ENCODE peak calls at places on chromosomes 5 and 9, in eight cellular contexts. One of them, this sample, is unnamed.
A peak's percentile ranks its signal among the peaks of the same experiment; 100 is the strongest.

GRCh38 chr9:15211160-15211993 is 95.6 kb downstream of the TTC39B start:
- DNase-seq in stimulated activated CD4-positive, alpha-beta T cell treated with anti-CD3 and anti-CD28 coated beads, Interleukin-1b, Interleukin-23, amount 100 ng/mL, for 4 hours: peak; percentile 69
- DNase-seq in activated effector memory CD4-positive, alpha-beta T cell treated with Interleukin-2 at 50 U/mL for 16 hours: peak; percentile 10
- DNase-seq in IMR-90: peak; percentile 79
- DNase-seq in activated T-cell treated with anti-CD3 and anti-CD28 coated beads for 1 hour: peak; percentile 36
- DNase-seq in HFFc6: peak; percentile 75
- DNase-seq in bronchial epithelial cell: peak; percentile 66
- DNase-seq in HTR-8/SVneo: peak; percentile 30
- DNase-seq in this sample: peak; percentile 90

GRCh38 chr5:10228288-10228687 is 21.4 kb downstream of the ATPSCKMT start:
- DNase-seq in stimulated activated CD4-positive, alpha-beta T cell treated with anti-CD3 and anti-CD28 coated beads, Interleukin-1b, Interleukin-23, amount 100 ng/mL, for 4 hours: no peak
- DNase-seq in activated effector memory CD4-positive, alpha-beta T cell treated with Interleukin-2 at 50 U/mL for 16 hours: no peak
- DNase-seq in IMR-90: no peak
- DNase-seq in activated T-cell treated with anti-CD3 and anti-CD28 coated beads for 1 hour: no peak
- DNase-seq in HFFc6: no peak
- DNase-seq in bronchial epithelial cell: no peak
- DNase-seq in HTR-8/SVneo: no peak
- DNase-seq in this sample: no peak

GRCh38 chr5:1321576-1321975 is 23.3 kb downstream of the CLPTM1L start:
- DNase-seq in stimulated activated CD4-positive, alpha-beta T cell treated with anti-CD3 and anti-CD28 coated beads, Interleukin-1b, Interleukin-23, amount 100 ng/mL, for 4 hours: no peak
- DNase-seq in activated effector memory CD4-positive, alpha-beta T cell treated with Interleukin-2 at 50 U/mL for 16 hours: no peak
- DNase-seq in IMR-90: no peak
- DNase-seq in activated T-cell treated with anti-CD3 and anti-CD28 coated beads for 1 hour: no peak
- DNase-seq in HFFc6: no peak
- DNase-seq in bronchial epithelial cell: no peak
- DNase-seq in HTR-8/SVneo: no peak
- DNase-seq in this sample: no peak

GRCh38 chr9:112112519-112112918 is 62.6 kb downstream of the SUSD1 start:
- DNase-seq in stimulated activated CD4-positive, alpha-beta T cell treated with anti-CD3 and anti-CD28 coated beads, Interleukin-1b, Interleukin-23, amount 100 ng/mL, for 4 hours: no peak
- DNase-seq in activated effector memory CD4-positive, alpha-beta T cell treated with Interleukin-2 at 50 U/mL for 16 hours: no peak
- DNase-seq in IMR-90: peak; percentile 92
- DNase-seq in activated T-cell treated with anti-CD3 and anti-CD28 coated beads for 1 hour: no peak
- DNase-seq in HFFc6: peak; percentile 75
- DNase-seq in bronchial epithelial cell: peak; percentile 97
- DNase-seq in HTR-8/SVneo: peak; percentile 40
- DNase-seq in this sample: peak; percentile 78

GRCh38 chr5:10563132-10563939 is 534 bp upstream of the ANKRD33B start:
- DNase-seq in stimulated activated CD4-positive, alpha-beta T cell treated with anti-CD3 and anti-CD28 coated beads, Interleukin-1b, Interleukin-23, amount 100 ng/mL, for 4 hours: no peak
- DNase-seq in activated effector memory CD4-positive, alpha-beta T cell treated with Interleukin-2 at 50 U/mL for 16 hours: no peak
- DNase-seq in IMR-90: peak; percentile 45
- DNase-seq in activated T-cell treated with anti-CD3 and anti-CD28 coated beads for 1 hour: peak; percentile 27
- DNase-seq in HFFc6: no peak
- DNase-seq in bronchial epithelial cell: no peak
- DNase-seq in HTR-8/SVneo: no peak
- DNase-seq in this sample: peak; percentile 47

GRCh38 chr5:165321912-165322311 is 1816.5 kb downstream of the MAT2B start:
- DNase-seq in stimulated activated CD4-positive, alpha-beta T cell treated with anti-CD3 and anti-CD28 coated beads, Interleukin-1b, Interleukin-23, amount 100 ng/mL, for 4 hours: no peak
- DNase-seq in activated effector memory CD4-positive, alpha-beta T cell treated with Interleukin-2 at 50 U/mL for 16 hours: no peak
- DNase-seq in IMR-90: peak; percentile 77
- DNase-seq in activated T-cell treated with anti-CD3 and anti-CD28 coated beads for 1 hour: no peak
- DNase-seq in HFFc6: peak; percentile 3
- DNase-seq in bronchial epithelial cell: peak; percentile 93
- DNase-seq in HTR-8/SVneo: peak; percentile 46
- DNase-seq in this sample: peak; percentile 64

GRCh38 chr5:170752257-170753215 is 31.0 kb upstream of the GABRP start:
- DNase-seq in stimulated activated CD4-positive, alpha-beta T cell treated with anti-CD3 and anti-CD28 coated beads, Interleukin-1b, Interleukin-23, amount 100 ng/mL, for 4 hours: no peak
- DNase-seq in activated effector memory CD4-positive, alpha-beta T cell treated with Interleukin-2 at 50 U/mL for 16 hours: no peak
- DNase-seq in IMR-90: no peak
- DNase-seq in activated T-cell treated with anti-CD3 and anti-CD28 coated beads for 1 hour: no peak
- DNase-seq in HFFc6: no peak
- DNase-seq in bronchial epithelial cell: peak; percentile 47
- DNase-seq in HTR-8/SVneo: peak; percentile 25
- DNase-seq in this sample: peak; percentile 18

GRCh38 chr5:31730139-31730538 is 91.2 kb downstream of the PDZD2 start:
- DNase-seq in stimulated activated CD4-positive, alpha-beta T cell treated with anti-CD3 and anti-CD28 coated beads, Interleukin-1b, Interleukin-23, amount 100 ng/mL, for 4 hours: no peak
- DNase-seq in activated effector memory CD4-positive, alpha-beta T cell treated with Interleukin-2 at 50 U/mL for 16 hours: no peak
- DNase-seq in IMR-90: no peak
- DNase-seq in activated T-cell treated with anti-CD3 and anti-CD28 coated beads for 1 hour: no peak
- DNase-seq in HFFc6: no peak
- DNase-seq in bronchial epithelial cell: no peak
- DNase-seq in HTR-8/SVneo: no peak
- DNase-seq in this sample: peak; percentile 2

GRCh38 chr5:39426136-39426535 is 1.4 kb upstream of the DAB2 start:
- DNase-seq in stimulated activated CD4-positive, alpha-beta T cell treated with anti-CD3 and anti-CD28 coated beads, Interleukin-1b, Interleukin-23, amount 100 ng/mL, for 4 hours: no peak
- DNase-seq in activated effector memory CD4-positive, alpha-beta T cell treated with Interleukin-2 at 50 U/mL for 16 hours: no peak
- DNase-seq in IMR-90: no peak
- DNase-seq in activated T-cell treated with anti-CD3 and anti-CD28 coated beads for 1 hour: no peak
- DNase-seq in HFFc6: no peak
- DNase-seq in bronchial epithelial cell: no peak
- DNase-seq in HTR-8/SVneo: no peak
- DNase-seq in this sample: no peak

GRCh38 chr9:21119093-21119770 is 22.4 kb downstream of the IFNW1 start:
- DNase-seq in stimulated activated CD4-positive, alpha-beta T cell treated with anti-CD3 and anti-CD28 coated beads, Interleukin-1b, Interleukin-23, amount 100 ng/mL, for 4 hours: no peak
- DNase-seq in activated effector memory CD4-positive, alpha-beta T cell treated with Interleukin-2 at 50 U/mL for 16 hours: no peak
- DNase-seq in IMR-90: no peak
- DNase-seq in activated T-cell treated with anti-CD3 and anti-CD28 coated beads for 1 hour: no peak
- DNase-seq in HFFc6: no peak
- DNase-seq in bronchial epithelial cell: no peak
- DNase-seq in HTR-8/SVneo: no peak
- DNase-seq in this sample: no peak

GRCh38 chr5:177351392-177352329 is at the start of gene LMAN2:
- DNase-seq in stimulated activated CD4-positive, alpha-beta T cell treated with anti-CD3 and anti-CD28 coated beads, Interleukin-1b, Interleukin-23, amount 100 ng/mL, for 4 hours: peak; percentile 78
- DNase-seq in activated effector memory CD4-positive, alpha-beta T cell treated with Interleukin-2 at 50 U/mL for 16 hours: peak; percentile 88
- DNase-seq in IMR-90: peak; percentile 96
- DNase-seq in activated T-cell treated with anti-CD3 and anti-CD28 coated beads for 1 hour: peak; percentile 82
- DNase-seq in HFFc6: peak; percentile 95
- DNase-seq in bronchial epithelial cell: peak; percentile 88
- DNase-seq in HTR-8/SVneo: peak; percentile 97
- DNase-seq in this sample: peak; percentile 98

GRCh38 chr9:122498883-122499288 is 11.7 kb upstream of the OR1J2 start:
- DNase-seq in stimulated activated CD4-positive, alpha-beta T cell treated with anti-CD3 and anti-CD28 coated beads, Interleukin-1b, Interleukin-23, amount 100 ng/mL, for 4 hours: no peak
- DNase-seq in activated effector memory CD4-positive, alpha-beta T cell treated with Interleukin-2 at 50 U/mL for 16 hours: no peak
- DNase-seq in IMR-90: peak; percentile 43
- DNase-seq in activated T-cell treated with anti-CD3 and anti-CD28 coated beads for 1 hour: no peak
- DNase-seq in HFFc6: peak; percentile 75
- DNase-seq in bronchial epithelial cell: peak; percentile 81
- DNase-seq in HTR-8/SVneo: peak; percentile 48
- DNase-seq in this sample: peak; percentile 70

GRCh38 chr5:100905259-100905914 is 2.3 kb upstream of the ST8SIA4 start:
- DNase-seq in stimulated activated CD4-positive, alpha-beta T cell treated with anti-CD3 and anti-CD28 coated beads, Interleukin-1b, Interleukin-23, amount 100 ng/mL, for 4 hours: no peak
- DNase-seq in activated effector memory CD4-positive, alpha-beta T cell treated with Interleukin-2 at 50 U/mL for 16 hours: peak; percentile 8
- DNase-seq in IMR-90: no peak
- DNase-seq in activated T-cell treated with anti-CD3 and anti-CD28 coated beads for 1 hour: no peak
- DNase-seq in HFFc6: no peak
- DNase-seq in bronchial epithelial cell: no peak
- DNase-seq in HTR-8/SVneo: no peak
- DNase-seq in this sample: no peak

GRCh38 chr9:112810696-112811490 is 60.3 kb downstream of the SNX30 start:
- DNase-seq in stimulated activated CD4-positive, alpha-beta T cell treated with anti-CD3 and anti-CD28 coated beads, Interleukin-1b, Interleukin-23, amount 100 ng/mL, for 4 hours: no peak
- DNase-seq in activated effector memory CD4-positive, alpha-beta T cell treated with Interleukin-2 at 50 U/mL for 16 hours: no peak
- DNase-seq in IMR-90: no peak
- DNase-seq in activated T-cell treated with anti-CD3 and anti-CD28 coated beads for 1 hour: no peak
- DNase-seq in HFFc6: no peak
- DNase-seq in bronchial epithelial cell: no peak
- DNase-seq in HTR-8/SVneo: no peak
- DNase-seq in this sample: no peak

GRCh38 chr9:21801683-21802417 is 586 bp upstream of the MTAP start:
- DNase-seq in stimulated activated CD4-positive, alpha-beta T cell treated with anti-CD3 and anti-CD28 coated beads, Interleukin-1b, Interleukin-23, amount 100 ng/mL, for 4 hours: no peak
- DNase-seq in activated effector memory CD4-positive, alpha-beta T cell treated with Interleukin-2 at 50 U/mL for 16 hours: no peak
- DNase-seq in IMR-90: peak; percentile 85
- DNase-seq in activated T-cell treated with anti-CD3 and anti-CD28 coated beads for 1 hour: no peak
- DNase-seq in HFFc6: peak; percentile 88
- DNase-seq in bronchial epithelial cell: peak; percentile 85
- DNase-seq in HTR-8/SVneo: peak; percentile 27
- DNase-seq in this sample: peak; percentile 91

GRCh38 chr9:113593682-113594281 is 130.3 kb downstream of the RGS3 start:
- DNase-seq in stimulated activated CD4-positive, alpha-beta T cell treated with anti-CD3 and anti-CD28 coated beads, Interleukin-1b, Interleukin-23, amount 100 ng/mL, for 4 hours: no peak
- DNase-seq in activated effector memory CD4-positive, alpha-beta T cell treated with Interleukin-2 at 50 U/mL for 16 hours: no peak
- DNase-seq in IMR-90: peak; percentile 98
- DNase-seq in activated T-cell treated with anti-CD3 and anti-CD28 coated beads for 1 hour: no peak
- DNase-seq in HFFc6: peak; percentile 99
- DNase-seq in bronchial epithelial cell: peak; percentile 96
- DNase-seq in HTR-8/SVneo: peak; percentile 93
- DNase-seq in this sample: peak; percentile 98

GRCh38 chr5:43037929-43038510 is 2.1 kb downstream of the ANXA2R start:
- DNase-seq in stimulated activated CD4-positive, alpha-beta T cell treated with anti-CD3 and anti-CD28 coated beads, Interleukin-1b, Interleukin-23, amount 100 ng/mL, for 4 hours: no peak
- DNase-seq in activated effector memory CD4-positive, alpha-beta T cell treated with Interleukin-2 at 50 U/mL for 16 hours: no peak
- DNase-seq in IMR-90: peak; percentile 92
- DNase-seq in activated T-cell treated with anti-CD3 and anti-CD28 coated beads for 1 hour: no peak
- DNase-seq in HFFc6: no peak
- DNase-seq in bronchial epithelial cell: peak; percentile 8
- DNase-seq in HTR-8/SVneo: no peak
- DNase-seq in this sample: peak; percentile 90

GRCh38 chr5:34716986-34717385 is 60.9 kb downstream of the RAI14 start:
- DNase-seq in stimulated activated CD4-positive, alpha-beta T cell treated with anti-CD3 and anti-CD28 coated beads, Interleukin-1b, Interleukin-23, amount 100 ng/mL, for 4 hours: no peak
- DNase-seq in activated effector memory CD4-positive, alpha-beta T cell treated with Interleukin-2 at 50 U/mL for 16 hours: no peak
- DNase-seq in IMR-90: peak; percentile 85
- DNase-seq in activated T-cell treated with anti-CD3 and anti-CD28 coated beads for 1 hour: no peak
- DNase-seq in HFFc6: peak; percentile 51
- DNase-seq in bronchial epithelial cell: peak; percentile 18
- DNase-seq in HTR-8/SVneo: no peak
- DNase-seq in this sample: peak; percentile 35

GRCh38 chr5:32673272-32673671 is 37.8 kb upstream of the NPR3 start:
- DNase-seq in stimulated activated CD4-positive, alpha-beta T cell treated with anti-CD3 and anti-CD28 coated beads, Interleukin-1b, Interleukin-23, amount 100 ng/mL, for 4 hours: no peak
- DNase-seq in activated effector memory CD4-positive, alpha-beta T cell treated with Interleukin-2 at 50 U/mL for 16 hours: no peak
- DNase-seq in IMR-90: no peak
- DNase-seq in activated T-cell treated with anti-CD3 and anti-CD28 coated beads for 1 hour: no peak
- DNase-seq in HFFc6: no peak
- DNase-seq in bronchial epithelial cell: no peak
- DNase-seq in HTR-8/SVneo: no peak
- DNase-seq in this sample: no peak

GRCh38 chr5:154793599-154794524 is 38.7 kb downstream of the LARP1 start:
- DNase-seq in stimulated activated CD4-positive, alpha-beta T cell treated with anti-CD3 and anti-CD28 coated beads, Interleukin-1b, Interleukin-23, amount 100 ng/mL, for 4 hours: no peak
- DNase-seq in activated effector memory CD4-positive, alpha-beta T cell treated with Interleukin-2 at 50 U/mL for 16 hours: no peak
- DNase-seq in IMR-90: peak; percentile 77
- DNase-seq in activated T-cell treated with anti-CD3 and anti-CD28 coated beads for 1 hour: no peak
- DNase-seq in HFFc6: no peak
- DNase-seq in bronchial epithelial cell: no peak
- DNase-seq in HTR-8/SVneo: no peak
- DNase-seq in this sample: peak; percentile 70

GRCh38 chr5:110625376-110625999 is 101.0 kb downstream of the TMEM232 start:
- DNase-seq in stimulated activated CD4-positive, alpha-beta T cell treated with anti-CD3 and anti-CD28 coated beads, Interleukin-1b, Interleukin-23, amount 100 ng/mL, for 4 hours: no peak
- DNase-seq in activated effector memory CD4-positive, alpha-beta T cell treated with Interleukin-2 at 50 U/mL for 16 hours: no peak
- DNase-seq in IMR-90: peak; percentile 52
- DNase-seq in activated T-cell treated with anti-CD3 and anti-CD28 coated beads for 1 hour: no peak
- DNase-seq in HFFc6: peak; percentile 13
- DNase-seq in bronchial epithelial cell: peak; percentile 37
- DNase-seq in HTR-8/SVneo: peak; percentile 5
- DNase-seq in this sample: peak; percentile 56

GRCh38 chr5:119218830-119219782 is 136.7 kb upstream of the TNFAIP8 start:
- DNase-seq in stimulated activated CD4-positive, alpha-beta T cell treated with anti-CD3 and anti-CD28 coated beads, Interleukin-1b, Interleukin-23, amount 100 ng/mL, for 4 hours: no peak
- DNase-seq in activated effector memory CD4-positive, alpha-beta T cell treated with Interleukin-2 at 50 U/mL for 16 hours: no peak
- DNase-seq in IMR-90: peak; percentile 6
- DNase-seq in activated T-cell treated with anti-CD3 and anti-CD28 coated beads for 1 hour: no peak
- DNase-seq in HFFc6: no peak
- DNase-seq in bronchial epithelial cell: no peak
- DNase-seq in HTR-8/SVneo: no peak
- DNase-seq in this sample: peak; percentile 16

GRCh38 chr5:91691592-91691991 is 308.5 kb upstream of the ARRDC3 start:
- DNase-seq in stimulated activated CD4-positive, alpha-beta T cell treated with anti-CD3 and anti-CD28 coated beads, Interleukin-1b, Interleukin-23, amount 100 ng/mL, for 4 hours: no peak
- DNase-seq in activated effector memory CD4-positive, alpha-beta T cell treated with Interleukin-2 at 50 U/mL for 16 hours: no peak
- DNase-seq in IMR-90: no peak
- DNase-seq in activated T-cell treated with anti-CD3 and anti-CD28 coated beads for 1 hour: no peak
- DNase-seq in HFFc6: no peak
- DNase-seq in bronchial epithelial cell: no peak
- DNase-seq in HTR-8/SVneo: no peak
- DNase-seq in this sample: no peak

GRCh38 chr5:1104327-1105006 is 7.4 kb downstream of the SLC12A7 start:
- DNase-seq in stimulated activated CD4-positive, alpha-beta T cell treated with anti-CD3 and anti-CD28 coated beads, Interleukin-1b, Interleukin-23, amount 100 ng/mL, for 4 hours: peak; percentile 31
- DNase-seq in activated effector memory CD4-positive, alpha-beta T cell treated with Interleukin-2 at 50 U/mL for 16 hours: peak; percentile 21
- DNase-seq in IMR-90: no peak
- DNase-seq in activated T-cell treated with anti-CD3 and anti-CD28 coated beads for 1 hour: no peak
- DNase-seq in HFFc6: no peak
- DNase-seq in bronchial epithelial cell: no peak
- DNase-seq in HTR-8/SVneo: no peak
- DNase-seq in this sample: no peak

GRCh38 chr5:84213861-84214260 is 170.8 kb downstream of the EDIL3 start:
- DNase-seq in stimulated activated CD4-positive, alpha-beta T cell treated with anti-CD3 and anti-CD28 coated beads, Interleukin-1b, Interleukin-23, amount 100 ng/mL, for 4 hours: no peak
- DNase-seq in activated effector memory CD4-positive, alpha-beta T cell treated with Interleukin-2 at 50 U/mL for 16 hours: no peak
- DNase-seq in IMR-90: no peak
- DNase-seq in activated T-cell treated with anti-CD3 and anti-CD28 coated beads for 1 hour: no peak
- DNase-seq in HFFc6: no peak
- DNase-seq in bronchial epithelial cell: no peak
- DNase-seq in HTR-8/SVneo: no peak
- DNase-seq in this sample: no peak

GRCh38 chr9:4425358-4426045 is 64.8 kb upstream of the SLC1A1 start:
- DNase-seq in stimulated activated CD4-positive, alpha-beta T cell treated with anti-CD3 and anti-CD28 coated beads, Interleukin-1b, Interleukin-23, amount 100 ng/mL, for 4 hours: no peak
- DNase-seq in activated effector memory CD4-positive, alpha-beta T cell treated with Interleukin-2 at 50 U/mL for 16 hours: no peak
- DNase-seq in IMR-90: no peak
- DNase-seq in activated T-cell treated with anti-CD3 and anti-CD28 coated beads for 1 hour: no peak
- DNase-seq in HFFc6: no peak
- DNase-seq in bronchial epithelial cell: peak; percentile 54
- DNase-seq in HTR-8/SVneo: no peak
- DNase-seq in this sample: peak; percentile 12

GRCh38 chr9:23088932-23089364 is 642.3 kb downstream of the DMRTA1 start:
- DNase-seq in stimulated activated CD4-positive, alpha-beta T cell treated with anti-CD3 and anti-CD28 coated beads, Interleukin-1b, Interleukin-23, amount 100 ng/mL, for 4 hours: no peak
- DNase-seq in activated effector memory CD4-positive, alpha-beta T cell treated with Interleukin-2 at 50 U/mL for 16 hours: no peak
- DNase-seq in IMR-90: no peak
- DNase-seq in activated T-cell treated with anti-CD3 and anti-CD28 coated beads for 1 hour: no peak
- DNase-seq in HFFc6: no peak
- DNase-seq in bronchial epithelial cell: peak; percentile 10
- DNase-seq in HTR-8/SVneo: peak; percentile 0
- DNase-seq in this sample: no peak

GRCh38 chr5:75753182-75753581 is 35.9 kb upstream of the POC5 start:
- DNase-seq in stimulated activated CD4-positive, alpha-beta T cell treated with anti-CD3 and anti-CD28 coated beads, Interleukin-1b, Interleukin-23, amount 100 ng/mL, for 4 hours: no peak
- DNase-seq in activated effector memory CD4-positive, alpha-beta T cell treated with Interleukin-2 at 50 U/mL for 16 hours: no peak
- DNase-seq in IMR-90: no peak
- DNase-seq in activated T-cell treated with anti-CD3 and anti-CD28 coated beads for 1 hour: no peak
- DNase-seq in HFFc6: no peak
- DNase-seq in bronchial epithelial cell: no peak
- DNase-seq in HTR-8/SVneo: no peak
- DNase-seq in this sample: no peak

GRCh38 chr5:88799976-88800375 is 83.0 kb downstream of the MEF2C start:
- DNase-seq in stimulated activated CD4-positive, alpha-beta T cell treated with anti-CD3 and anti-CD28 coated beads, Interleukin-1b, Interleukin-23, amount 100 ng/mL, for 4 hours: no peak
- DNase-seq in activated effector memory CD4-positive, alpha-beta T cell treated with Interleukin-2 at 50 U/mL for 16 hours: no peak
- DNase-seq in IMR-90: no peak
- DNase-seq in activated T-cell treated with anti-CD3 and anti-CD28 coated beads for 1 hour: no peak
- DNase-seq in HFFc6: no peak
- DNase-seq in bronchial epithelial cell: no peak
- DNase-seq in HTR-8/SVneo: no peak
- DNase-seq in this sample: no peak

GRCh38 chr9:69065660-69066059 is 30.1 kb downstream of the FXN start:
- DNase-seq in stimulated activated CD4-positive, alpha-beta T cell treated with anti-CD3 and anti-CD28 coated beads, Interleukin-1b, Interleukin-23, amount 100 ng/mL, for 4 hours: no peak
- DNase-seq in activated effector memory CD4-positive, alpha-beta T cell treated with Interleukin-2 at 50 U/mL for 16 hours: no peak
- DNase-seq in IMR-90: no peak
- DNase-seq in activated T-cell treated with anti-CD3 and anti-CD28 coated beads for 1 hour: no peak
- DNase-seq in HFFc6: no peak
- DNase-seq in bronchial epithelial cell: no peak
- DNase-seq in HTR-8/SVneo: no peak
- DNase-seq in this sample: no peak

GRCh38 chr5:118891252-118891651 is 97.1 kb downstream of the DTWD2 start:
- DNase-seq in stimulated activated CD4-positive, alpha-beta T cell treated with anti-CD3 and anti-CD28 coated beads, Interleukin-1b, Interleukin-23, amount 100 ng/mL, for 4 hours: no peak
- DNase-seq in activated effector memory CD4-positive, alpha-beta T cell treated with Interleukin-2 at 50 U/mL for 16 hours: no peak
- DNase-seq in IMR-90: no peak
- DNase-seq in activated T-cell treated with anti-CD3 and anti-CD28 coated beads for 1 hour: no peak
- DNase-seq in HFFc6: no peak
- DNase-seq in bronchial epithelial cell: no peak
- DNase-seq in HTR-8/SVneo: no peak
- DNase-seq in this sample: no peak

GRCh38 chr5:33488558-33489355 is 48.0 kb downstream of the TARS1 start:
- DNase-seq in stimulated activated CD4-positive, alpha-beta T cell treated with anti-CD3 and anti-CD28 coated beads, Interleukin-1b, Interleukin-23, amount 100 ng/mL, for 4 hours: no peak
- DNase-seq in activated effector memory CD4-positive, alpha-beta T cell treated with Interleukin-2 at 50 U/mL for 16 hours: no peak
- DNase-seq in IMR-90: no peak
- DNase-seq in activated T-cell treated with anti-CD3 and anti-CD28 coated beads for 1 hour: no peak
- DNase-seq in HFFc6: no peak
- DNase-seq in bronchial epithelial cell: no peak
- DNase-seq in HTR-8/SVneo: no peak
- DNase-seq in this sample: no peak

GRCh38 chr5:128470663-128471062 is 67.4 kb downstream of the FBN2 start:
- DNase-seq in stimulated activated CD4-positive, alpha-beta T cell treated with anti-CD3 and anti-CD28 coated beads, Interleukin-1b, Interleukin-23, amount 100 ng/mL, for 4 hours: no peak
- DNase-seq in activated effector memory CD4-positive, alpha-beta T cell treated with Interleukin-2 at 50 U/mL for 16 hours: no peak
- DNase-seq in IMR-90: peak; percentile 62
- DNase-seq in activated T-cell treated with anti-CD3 and anti-CD28 coated beads for 1 hour: no peak
- DNase-seq in HFFc6: peak; percentile 26
- DNase-seq in bronchial epithelial cell: peak; percentile 29
- DNase-seq in HTR-8/SVneo: peak; percentile 22
- DNase-seq in this sample: peak; percentile 61

GRCh38 chr9:114559830-114560520 is 27.6 kb upstream of the ATP6V1G1 start:
- DNase-seq in stimulated activated CD4-positive, alpha-beta T cell treated with anti-CD3 and anti-CD28 coated beads, Interleukin-1b, Interleukin-23, amount 100 ng/mL, for 4 hours: no peak
- DNase-seq in activated effector memory CD4-positive, alpha-beta T cell treated with Interleukin-2 at 50 U/mL for 16 hours: no peak
- DNase-seq in IMR-90: no peak
- DNase-seq in activated T-cell treated with anti-CD3 and anti-CD28 coated beads for 1 hour: no peak
- DNase-seq in HFFc6: no peak
- DNase-seq in bronchial epithelial cell: no peak
- DNase-seq in HTR-8/SVneo: no peak
- DNase-seq in this sample: no peak